ENCODE peak calls at places on chromosomes 11 and 22, in seven cellular contexts. One of them, this sample, is unnamed.

GRCh38 chr11:17777726-17778091 is 43.1 kb downstream of the KCNC1 start:
- DNase-seq in ovary: peak; percentile 17
- DNase-seq in tibial nerve: no peak
- DNase-seq in IMR-90: no peak
- DNase-seq in HCT116: no peak
- DNase-seq in K562: no peak
- DNase-seq in body of pancreas: no peak
- DNase-seq in this sample: no peak

GRCh38 chr22:33274214-33274828 is 216.1 kb upstream of the SYN3 start:
- DNase-seq in ovary: no peak
- DNase-seq in tibial nerve: no peak
- DNase-seq in IMR-90: no peak
- DNase-seq in HCT116: no peak
- DNase-seq in K562: peak; percentile 35
- DNase-seq in body of pancreas: peak; percentile 13
- DNase-seq in this sample: no peak

GRCh38 chr11:57203359-57203758 is 21.6 kb downstream of the LRRC55 start:
- DNase-seq in ovary: no peak
- DNase-seq in tibial nerve: peak; percentile 25
- DNase-seq in IMR-90: peak; percentile 48
- DNase-seq in HCT116: no peak
- DNase-seq in K562: no peak
- DNase-seq in body of pancreas: peak; percentile 46
- DNase-seq in this sample: no peak

GRCh38 chr11:64294665-64295289 is 3.7 kb downstream of the KCNK4 start:
- DNase-seq in ovary: no peak
- DNase-seq in tibial nerve: no peak
- DNase-seq in IMR-90: no peak
- DNase-seq in HCT116: no peak
- DNase-seq in K562: no peak
- DNase-seq in body of pancreas: no peak
- DNase-seq in this sample: no peak

GRCh38 chr11:6531267-6531752 is 34.2 kb downstream of the DNHD1 start:
- DNase-seq in ovary: no peak
- DNase-seq in tibial nerve: no peak
- DNase-seq in IMR-90: peak; percentile 52
- DNase-seq in HCT116: peak; percentile 45
- DNase-seq in K562: peak; percentile 66
- DNase-seq in body of pancreas: no peak
- DNase-seq in this sample: no peak

GRCh38 chr11:8533332-8533731 is 60.7 kb downstream of the STK33 start:
- DNase-seq in ovary: no peak
- DNase-seq in tibial nerve: no peak
- DNase-seq in IMR-90: no peak
- DNase-seq in HCT116: no peak
- DNase-seq in K562: no peak
- DNase-seq in body of pancreas: no peak
- DNase-seq in this sample: no peak

GRCh38 chr22:43992331-43992821 is 31.7 kb upstream of the PARVB start:
- DNase-seq in ovary: no peak
- DNase-seq in tibial nerve: no peak
- DNase-seq in IMR-90: peak; percentile 78
- DNase-seq in HCT116: no peak
- DNase-seq in K562: no peak
- DNase-seq in body of pancreas: no peak
- DNase-seq in this sample: no peak

GRCh38 chr11:72378704-72379383 is 55.5 kb downstream of the CLPB start:
- DNase-seq in ovary: peak; percentile 65
- DNase-seq in tibial nerve: peak; percentile 34
- DNase-seq in IMR-90: peak; percentile 48
- DNase-seq in HCT116: no peak
- DNase-seq in K562: no peak
- DNase-seq in body of pancreas: peak; percentile 23
- DNase-seq in this sample: no peak

GRCh38 chr11:116193321-116194114 is 579.3 kb downstream of the BUD13 start:
- DNase-seq in ovary: peak; percentile 48
- DNase-seq in tibial nerve: no peak
- DNase-seq in IMR-90: peak; percentile 62
- DNase-seq in HCT116: no peak
- DNase-seq in K562: no peak
- DNase-seq in body of pancreas: peak; percentile 66
- DNase-seq in this sample: no peak

GRCh38 chr11:107770546-107770945 is 58.7 kb upstream of the SLN start:
- DNase-seq in ovary: no peak
- DNase-seq in tibial nerve: no peak
- DNase-seq in IMR-90: peak; percentile 19
- DNase-seq in HCT116: no peak
- DNase-seq in K562: no peak
- DNase-seq in body of pancreas: no peak
- DNase-seq in this sample: no peak

GRCh38 chr11:69131644-69132300 is 24.0 kb upstream of the SMIM38 start:
- DNase-seq in ovary: peak; percentile 59
- DNase-seq in tibial nerve: peak; percentile 50
- DNase-seq in IMR-90: peak; percentile 70
- DNase-seq in HCT116: peak; percentile 66
- DNase-seq in K562: peak; percentile 59
- DNase-seq in body of pancreas: peak; percentile 90
- DNase-seq in this sample: no peak

GRCh38 chr11:118522571-118523072 is 4.7 kb upstream of the TTC36 start:
- DNase-seq in ovary: no peak
- DNase-seq in tibial nerve: no peak
- DNase-seq in IMR-90: peak; percentile 30
- DNase-seq in HCT116: no peak
- DNase-seq in K562: peak; percentile 41
- DNase-seq in body of pancreas: peak; percentile 48
- DNase-seq in this sample: no peak

GRCh38 chr22:49205401-49205800 is 622.3 kb downstream of the BRD1 start:
- DNase-seq in ovary: peak; percentile 7
- DNase-seq in tibial nerve: no peak
- DNase-seq in IMR-90: no peak
- DNase-seq in HCT116: no peak
- DNase-seq in K562: no peak
- DNase-seq in body of pancreas: no peak
- DNase-seq in this sample: peak; percentile 32

GRCh38 chr22:45584121-45584570 is 81.5 kb downstream of the FBLN1 start:
- DNase-seq in ovary: no peak
- DNase-seq in tibial nerve: no peak
- DNase-seq in IMR-90: peak; percentile 72
- DNase-seq in HCT116: no peak
- DNase-seq in K562: no peak
- DNase-seq in body of pancreas: no peak
- DNase-seq in this sample: no peak

GRCh38 chr22:19715286-19715939 is 1.1 kb downstream of the SEPTIN5 start:
- DNase-seq in ovary: peak; percentile 36
- DNase-seq in tibial nerve: no peak
- DNase-seq in IMR-90: no peak
- DNase-seq in HCT116: no peak
- DNase-seq in K562: no peak
- DNase-seq in body of pancreas: no peak
- DNase-seq in this sample: no peak

GRCh38 chr11:19444231-19444630 is 203.5 kb upstream of the E2F8 start:
- DNase-seq in ovary: no peak
- DNase-seq in tibial nerve: no peak
- DNase-seq in IMR-90: peak; percentile 50
- DNase-seq in HCT116: no peak
- DNase-seq in K562: no peak
- DNase-seq in body of pancreas: no peak
- DNase-seq in this sample: no peak

GRCh38 chr11:19441752-19442553 is 201.2 kb upstream of the E2F8 start:
- DNase-seq in ovary: no peak
- DNase-seq in tibial nerve: no peak
- DNase-seq in IMR-90: peak; percentile 98
- DNase-seq in HCT116: peak; percentile 66
- DNase-seq in K562: peak; percentile 89
- DNase-seq in body of pancreas: peak; percentile 28
- DNase-seq in this sample: no peak

GRCh38 chr11:19447150-19447566 is 206.4 kb upstream of the E2F8 start:
- DNase-seq in ovary: no peak
- DNase-seq in tibial nerve: no peak
- DNase-seq in IMR-90: peak; percentile 60
- DNase-seq in HCT116: no peak
- DNase-seq in K562: no peak
- DNase-seq in body of pancreas: no peak
- DNase-seq in this sample: no peak

GRCh38 chr11:19442554-19442910 is 201.8 kb upstream of the E2F8 start:
- DNase-seq in ovary: no peak
- DNase-seq in tibial nerve: no peak
- DNase-seq in IMR-90: no peak
- DNase-seq in HCT116: no peak
- DNase-seq in K562: no peak
- DNase-seq in body of pancreas: no peak
- DNase-seq in this sample: no peak

DNA sequence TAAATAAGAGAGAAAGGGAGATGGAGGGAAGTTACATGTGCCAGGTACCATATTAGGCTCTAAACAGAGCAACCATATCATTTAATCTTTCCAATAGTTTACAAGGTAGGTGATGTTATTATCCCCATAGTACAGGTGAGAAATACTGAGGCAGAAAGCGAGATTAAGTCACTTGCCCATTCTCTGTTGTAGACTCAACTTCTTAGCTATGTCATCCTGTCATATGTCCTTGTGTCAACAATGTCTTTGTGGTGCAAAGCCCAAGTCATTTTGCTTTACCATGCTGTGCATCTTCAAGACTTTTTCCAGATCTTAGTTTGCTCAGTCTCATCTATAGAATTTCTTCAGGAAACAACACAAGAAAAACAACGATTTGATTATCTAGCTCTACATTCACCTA is 205.0 kb upstream of the E2F8 start:
- DNase-seq in ovary: no peak
- DNase-seq in tibial nerve: no peak
- DNase-seq in IMR-90: no peak
- DNase-seq in HCT116: no peak
- DNase-seq in K562: no peak
- DNase-seq in body of pancreas: no peak
- DNase-seq in this sample: no peak
- H3K27ac ChIP-seq in ovary: no peak overlapping the region
- H3K27ac ChIP-seq in tibial nerve: no peak overlapping the region
- H3K27ac ChIP-seq in IMR-90: no peak overlapping the region
- H3K27ac ChIP-seq in HCT116: no peak overlapping the region
- H3K27ac ChIP-seq in K562: no peak overlapping the region
- H3K27ac ChIP-seq in body of pancreas: no peak overlapping the region
- H3K27ac ChIP-seq in this sample: no peak overlapping the region

DNA sequence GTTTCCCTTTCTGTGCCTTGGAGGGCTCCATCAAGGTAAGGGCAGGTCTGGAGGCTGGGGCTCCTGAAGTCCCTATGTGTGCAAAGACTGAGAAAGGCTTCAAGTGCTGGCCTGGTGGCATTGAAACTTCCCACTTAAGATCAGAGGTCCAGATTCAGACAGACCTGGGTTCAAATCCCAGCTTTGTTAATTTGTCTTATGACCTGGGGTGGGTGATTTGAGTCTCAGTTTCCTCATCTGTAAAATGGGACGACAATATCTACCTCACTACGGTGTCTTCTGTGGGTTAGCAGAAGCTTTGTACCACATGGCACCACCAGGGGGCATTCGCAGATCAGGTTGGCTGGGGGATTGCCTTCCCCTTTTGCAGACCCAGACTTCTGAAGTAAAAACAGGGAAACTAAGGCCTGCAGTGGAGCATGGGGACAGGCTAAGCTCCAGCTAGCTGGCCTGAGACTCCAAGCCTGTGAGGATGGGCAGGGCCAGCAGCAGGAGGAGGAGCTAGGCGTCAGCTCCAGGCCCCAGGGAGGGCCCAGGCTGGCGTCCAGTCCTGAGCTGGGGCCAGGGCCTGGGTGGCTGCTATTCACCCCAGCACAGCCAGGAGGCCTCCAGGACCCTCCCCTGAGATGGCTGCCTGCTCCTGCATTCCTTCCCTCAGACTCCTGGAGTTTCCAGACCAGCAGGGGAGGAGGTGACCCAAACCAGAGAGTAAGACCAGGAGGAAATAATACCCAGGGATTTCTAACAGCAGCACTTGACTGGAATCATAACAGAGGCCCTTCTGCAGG is 1.5 kb downstream of the CASTOR1 start:
- DNase-seq in ovary: peak; percentile 92
- DNase-seq in tibial nerve: peak; percentile 78
- DNase-seq in IMR-90: peak; percentile 90
- DNase-seq in HCT116: peak; percentile 89
- DNase-seq in K562: peak; percentile 75
- DNase-seq in body of pancreas: peak; percentile 88
- DNase-seq in this sample: peak; percentile 92
- TF ChIP-seq POLR2A in ovary: peak; percentile 50
- TF ChIP-seq POLR2A in tibial nerve: peak; percentile 25
- TF ChIP-seq POLR2A in IMR-90: peak; percentile 44
- TF ChIP-seq POLR2A in HCT116: no peak
- TF ChIP-seq POLR2A in K562: no peak
- TF ChIP-seq POLR2A in body of pancreas: no peak
- TF ChIP-seq POLR2A in this sample: no peak

GRCh38 chr11:92830382-92831148 is 138.9 kb upstream of the MTNR1B start:
- DNase-seq in ovary: no peak
- DNase-seq in tibial nerve: no peak
- DNase-seq in IMR-90: no peak
- DNase-seq in HCT116: no peak
- DNase-seq in K562: no peak
- DNase-seq in body of pancreas: no peak
- DNase-seq in this sample: no peak
- H3K27ac ChIP-seq in ovary: no peak overlapping the region
- H3K27ac ChIP-seq in tibial nerve: no peak overlapping the region
- H3K27ac ChIP-seq in IMR-90: no peak overlapping the region
- H3K27ac ChIP-seq in HCT116: no peak overlapping the region
- H3K27ac ChIP-seq in K562: no peak overlapping the region
- H3K27ac ChIP-seq in body of pancreas: no peak overlapping the region
- H3K27ac ChIP-seq in this sample: no peak overlapping the region

GRCh38 chr11:35661539-35661938 is 1.0 kb upstream of the TRIM44 start:
- DNase-seq in ovary: no peak
- DNase-seq in tibial nerve: no peak
- DNase-seq in IMR-90: no peak
- DNase-seq in HCT116: no peak
- DNase-seq in K562: no peak
- DNase-seq in body of pancreas: no peak
- DNase-seq in this sample: no peak

GRCh38 chr11:35662649-35663407 is at the start of gene TRIM44:
- DNase-seq in ovary: peak; percentile 88
- DNase-seq in tibial nerve: peak; percentile 53
- DNase-seq in IMR-90: peak; percentile 81
- DNase-seq in HCT116: peak; percentile 37
- DNase-seq in K562: peak; percentile 83
- DNase-seq in body of pancreas: peak; percentile 86
- DNase-seq in this sample: peak; percentile 89

GRCh38 chr11:35662061-35662648 is 420 bp upstream of the TRIM44 start:
- DNase-seq in ovary: no peak
- DNase-seq in tibial nerve: no peak
- DNase-seq in IMR-90: no peak
- DNase-seq in HCT116: no peak
- DNase-seq in K562: no peak
- DNase-seq in body of pancreas: peak; percentile 22
- DNase-seq in this sample: no peak

GRCh38 chr11:35664977-35665441 is 2.4 kb downstream of the TRIM44 start:
- DNase-seq in ovary: no peak
- DNase-seq in tibial nerve: no peak
- DNase-seq in IMR-90: peak; percentile 14
- DNase-seq in HCT116: no peak
- DNase-seq in K562: no peak
- DNase-seq in body of pancreas: no peak
- DNase-seq in this sample: no peak

DNA sequence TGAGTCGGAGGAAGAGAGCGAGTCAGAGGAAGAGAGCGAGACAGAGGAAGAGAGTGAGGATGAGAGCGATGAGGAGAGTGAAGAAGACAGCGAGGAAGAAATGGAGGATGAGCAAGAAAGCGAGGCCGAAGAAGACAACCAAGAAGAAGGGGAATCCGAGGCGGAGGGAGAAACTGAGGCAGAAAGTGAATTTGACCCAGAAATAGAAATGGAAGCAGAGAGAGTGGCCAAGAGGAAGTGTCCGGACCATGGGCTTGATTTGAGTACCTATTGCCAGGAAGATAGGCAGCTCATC is 780 bp downstream of the TRIM44 start:
- DNase-seq in ovary: no peak
- DNase-seq in tibial nerve: no peak
- DNase-seq in IMR-90: no peak
- DNase-seq in HCT116: no peak
- DNase-seq in K562: no peak
- DNase-seq in body of pancreas: no peak
- DNase-seq in this sample: no peak
- TF ChIP-seq POLR2A in ovary: no peak
- TF ChIP-seq POLR2A in tibial nerve: no peak
- TF ChIP-seq POLR2A in IMR-90: no peak
- TF ChIP-seq POLR2A in HCT116: no peak
- TF ChIP-seq POLR2A in K562: peak; percentile 49
- TF ChIP-seq POLR2A in body of pancreas: no peak
- TF ChIP-seq POLR2A in this sample: no peak